ENCODE peak calls at places on chromosomes 13 and 19, in four cellular contexts. Z is thoracic aorta, I is foreskin fibroblast, N is thyroid gland. D is an unnamed sample.

GRCh38 chr19:45681391-45682015 is 10.2 kb downstream of the SNRPD2 start:
- DNase-seq in Z (peak; percentile 41), I (peak; percentile 72), N (peak; percentile 88), D (no peak)

GRCh38 chr13:37995052-37995451 is 125.5 kb upstream of the TRPC4 start:
- DNase-seq in Z (no peak), I (no peak), N (no peak), D (no peak)

GRCh38 chr19:1445185-1445931 is 4.6 kb upstream of the APC2 start:
- DNase-seq in Z (no peak), I (no peak), N (peak; percentile 62), D (no peak)

GRCh38 chr19:40688987-40689338 is 1.5 kb downstream of the NUMBL start:
- DNase-seq in Z (no peak), I (no peak), N (no peak), D (no peak)

GRCh38 chr19:13729859-13730258 is 34.5 kb upstream of the MRI1 start:
- DNase-seq in Z (no peak), I (no peak), N (no peak), D (no peak)

GRCh38 chr19:41821003-41821735 is 23.3 kb downstream of the LYPD4 start:
- DNase-seq in Z (no peak), I (peak; percentile 1), N (peak; percentile 50), D (no peak)

GRCh38 chr13:109869312-109870237 is 83.2 kb upstream of the IRS2 start:
- DNase-seq in Z (peak; percentile 16), I (peak; percentile 76), N (peak; percentile 97), D (peak; percentile 5)

GRCh38 chr19:55390461-55390880 is 4.7 kb downstream of the RPL28 start:
- DNase-seq in Z (no peak), I (no peak), N (no peak), D (no peak)

GRCh38 chr13:68588623-68589022 is 1358.5 kb upstream of the PCDH9 start:
- DNase-seq in Z (no peak), I (no peak), N (no peak), D (no peak)

GRCh38 chr19:48329167-48329891 is 4.0 kb downstream of the EMP3 start:
- DNase-seq in Z (no peak), I (no peak), N (no peak), D (no peak)

GRCh38 chr19:48330012-48330681 is 4.8 kb downstream of the EMP3 start:
- DNase-seq in Z (no peak), I (no peak), N (peak; percentile 86), D (no peak)

GRCh38 chr19:48333467-48334384 is 8.4 kb downstream of the EMP3 start:
- DNase-seq in Z (peak; percentile 64), I (peak; percentile 93), N (peak; percentile 96), D (no peak)

GRCh38 chr19:48332662-48333466 is 7.5 kb downstream of the EMP3 start:
- DNase-seq in Z (peak; percentile 69), I (peak; percentile 93), N (peak; percentile 97), D (peak; percentile 86)

GRCh38 chr19:48332351-48332661 is 7.0 kb downstream of the EMP3 start:
- DNase-seq in Z (no peak), I (no peak), N (no peak), D (no peak)
- H3K4me3 ChIP-seq in Z (peak overlapping the region; percentile 65), I (no peak overlapping the region), N (no peak overlapping the region), D (no peak overlapping the region)

DNA sequence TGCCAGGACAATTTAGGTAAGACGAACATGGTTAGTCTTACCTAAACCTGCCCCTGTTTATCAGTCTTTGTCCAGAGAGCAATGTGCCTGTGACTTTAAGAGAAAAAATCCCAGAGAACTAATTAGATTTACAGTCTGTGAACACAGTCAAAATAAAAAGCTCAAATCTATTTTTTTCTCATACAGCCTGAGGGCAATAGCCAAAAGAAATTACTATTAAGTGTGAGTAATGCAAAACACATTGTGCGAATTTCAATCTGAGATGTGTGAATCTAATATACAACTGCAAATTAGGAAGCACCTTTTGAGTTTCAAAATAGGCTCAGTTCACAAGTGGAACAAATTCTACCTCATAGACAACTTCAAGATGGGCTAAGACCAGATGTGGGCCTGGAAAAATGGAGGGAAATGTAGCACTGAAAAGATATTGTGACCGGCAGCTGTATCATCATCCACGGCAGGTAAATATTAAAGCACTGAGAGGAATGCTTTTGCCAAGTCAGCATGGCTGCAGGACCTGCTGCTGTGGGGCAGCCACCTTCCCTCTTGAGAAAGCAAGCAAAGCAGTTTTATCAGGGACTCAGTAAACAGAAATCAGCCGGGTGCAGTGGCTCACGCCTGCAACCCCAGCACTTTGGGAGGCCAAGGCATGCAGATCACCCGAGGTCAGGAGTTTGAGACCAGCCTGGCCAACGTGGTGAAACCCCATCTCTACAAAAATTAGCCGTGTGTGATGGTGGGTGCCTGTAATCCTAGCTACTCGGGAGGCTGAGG is 114.8 kb downstream of the KATNAL1 start:
- DNase-seq in Z (no peak), I (no peak), N (peak; percentile 64), D (no peak)
- TF ChIP-seq CTCF in Z (no peak), I (no peak), N (no peak), D (no peak)

GRCh38 chr13:52195052-52195837 is 35.8 kb upstream of the NEK3 start:
- DNase-seq in Z (peak; percentile 53), I (peak; percentile 70), N (peak; percentile 78), D (no peak)
- H3K4me3 ChIP-seq in Z (peak overlapping the region; percentile 84), I (peak overlapping the region; percentile 99), N (peak overlapping the region; percentile 61), D (peak overlapping the region; percentile 78)

GRCh38 chr13:56351041-56351440 is 789.7 kb upstream of the PRR20A start:
- DNase-seq in Z (no peak), I (no peak), N (no peak), D (no peak)
- TF ChIP-seq CTCF in Z (no peak), I (no peak), N (no peak), D (no peak)

D was measured in AG09309.